ENCODE peak calls at places on chromosomes 6 and 20, in six cellular contexts. One of them, this sample, is unnamed.

GRCh38 chr6:163926642-163927041 is 512.1 kb downstream of the QKI start:
- DNase-seq in GM10248: no peak
- DNase-seq in progenitor cell of endocrine pancreas: no peak
- DNase-seq in astrocyte: peak
- DNase-seq in Daoy: peak
- DNase-seq in AG09319: no peak
- DNase-seq in this sample: no peak

GRCh38 chr6:1464796-1465348 is 75.5 kb downstream of the FOXF2 start:
- DNase-seq in GM10248: no peak
- DNase-seq in progenitor cell of endocrine pancreas: no peak
- DNase-seq in astrocyte: no peak
- DNase-seq in Daoy: no peak
- DNase-seq in AG09319: no peak
- DNase-seq in this sample: peak

GRCh38 chr6:140303218-140303949 is 928.9 kb upstream of the CITED2 start:
- DNase-seq in GM10248: no peak
- DNase-seq in progenitor cell of endocrine pancreas: no peak
- DNase-seq in astrocyte: no peak
- DNase-seq in Daoy: no peak
- DNase-seq in AG09319: no peak
- DNase-seq in this sample: no peak

GRCh38 chr6:147578883-147579282 is 70.4 kb downstream of the SAMD5 start:
- DNase-seq in GM10248: no peak
- DNase-seq in progenitor cell of endocrine pancreas: no peak
- DNase-seq in astrocyte: no peak
- DNase-seq in Daoy: no peak
- DNase-seq in AG09319: no peak
- DNase-seq in this sample: no peak

GRCh38 chr6:149508485-149508884 is 23.7 kb upstream of the ZC3H12D start:
- DNase-seq in GM10248: no peak
- DNase-seq in progenitor cell of endocrine pancreas: no peak
- DNase-seq in astrocyte: peak
- DNase-seq in Daoy: no peak
- DNase-seq in AG09319: no peak
- DNase-seq in this sample: no peak

GRCh38 chr6:39035689-39036088 is 12.9 kb upstream of the GLP1R start:
- DNase-seq in GM10248: no peak
- DNase-seq in progenitor cell of endocrine pancreas: no peak
- DNase-seq in astrocyte: no peak
- DNase-seq in Daoy: no peak
- DNase-seq in AG09319: no peak
- DNase-seq in this sample: no peak

GRCh38 chr6:154154389-154154967 is 115.4 kb downstream of the OPRM1 start:
- DNase-seq in GM10248: peak
- DNase-seq in progenitor cell of endocrine pancreas: no peak
- DNase-seq in astrocyte: peak
- DNase-seq in Daoy: peak
- DNase-seq in AG09319: peak
- DNase-seq in this sample: peak

GRCh38 chr20:17556842-17557674 is 12.8 kb upstream of the DSTN start:
- DNase-seq in GM10248: no peak
- DNase-seq in progenitor cell of endocrine pancreas: no peak
- DNase-seq in astrocyte: peak
- DNase-seq in Daoy: peak
- DNase-seq in AG09319: no peak
- DNase-seq in this sample: no peak